ENCODE peak calls at places on chromosomes 13 and 19, in ten cellular contexts. E is choroid plexus epithelial cell; K is nucleus accumbens; J is ELR; O is HFFc6; C is stimulated activated CD4-positive, alpha-beta T cell treated with anti-CD3 and anti-CD28 coated beads, Interleukin-2, amount 100 ng/mL, for 4 hours; W is epithelial cell of esophagus; I is ovary; L is NCI-H1417; R is A549. X is an unnamed sample.

GRCh38 chr19:45403781-45404556 is 900 bp downstream of the PPP1R13L start:
- DNase-seq in O (no peak), K (no peak), R (peak), I (peak), W (peak), J (peak), E (peak), L (peak), C (peak), X (no peak)

GRCh38 chr13:52686381-52686780 is 33.7 kb downstream of the SUGT1 start:
- DNase-seq in W (no peak), R (no peak), K (no peak), L (no peak), I (no peak), E (peak), O (no peak), C (no peak), J (no peak), X (no peak)

GRCh38 chr19:53865918-53866696 is 1.6 kb upstream of the MYADM start:
- DNase-seq in O (peak), J (peak), L (no peak), I (peak), C (no peak), E (peak), K (peak), W (peak), R (peak), X (no peak)

GRCh38 chr13:29758591-29759114 is 91.8 kb downstream of the UBL3 start:
- DNase-seq in R (no peak), E (peak), J (peak), K (no peak), I (no peak), W (peak), L (no peak), C (peak), O (peak), X (peak)

GRCh38 chr19:17772172-17772571 is 20.9 kb downstream of the FCHO1 start:
- DNase-seq in I (no peak), R (no peak), J (peak), W (no peak), L (no peak), O (peak), K (no peak), E (peak), C (no peak), X (no peak)

GRCh38 chr13:51797664-51798488 is 6.1 kb downstream of the DHRS12 start:
- DNase-seq in W (peak), K (peak), R (peak), C (peak), E (peak), O (peak), L (peak), I (no peak), J (peak), X (no peak)

GRCh38 chr19:42010245-42011126 is 16.5 kb upstream of the ATP1A3 start:
- DNase-seq in R (no peak), L (no peak), K (no peak), I (no peak), J (no peak), W (no peak), O (no peak), E (peak), C (no peak), X (no peak)

GRCh38 chr19:1181606-1182005 is 7.5 kb upstream of the SBNO2 start:
- DNase-seq in I (no peak), W (peak), K (no peak), O (no peak), E (no peak), R (no peak), J (no peak), C (no peak), L (no peak), X (no peak)

GRCh38 chr13:80979035-80979641 is 638.2 kb upstream of the SPRY2 start:
- DNase-seq in K (peak), L (peak), C (no peak), W (peak), R (peak), I (no peak), O (peak), J (peak), E (peak), X (no peak)

GRCh38 chr19:15328312-15328711 is 4.0 kb downstream of the BRD4 start:
- DNase-seq in W (no peak), J (no peak), I (no peak), E (no peak), C (no peak), O (no peak), K (no peak), R (no peak), L (no peak), X (no peak)

GRCh38 chr13:79869326-79869725 is 388.4 kb downstream of the NDFIP2 start:
- DNase-seq in I (no peak), K (no peak), W (peak), C (no peak), E (peak), J (peak), R (no peak), L (peak), O (no peak), X (no peak)

GRCh38 chr19:10283301-10283733 is 3.4 kb upstream of the ICAM4 start:
- DNase-seq in R (no peak), J (no peak), L (no peak), E (no peak), O (no peak), K (no peak), W (peak), C (no peak), I (no peak), X (no peak)

GRCh38 chr19:1266818-1267440 is 2.2 kb upstream of the CIRBP start:
- DNase-seq in W (peak), R (peak), K (peak), I (peak), L (peak), J (peak), O (peak), E (peak), C (no peak), X (no peak)

GRCh38 chr13:39148513-39148961 is 110.3 kb downstream of the NHLRC3 start:
- DNase-seq in C (no peak), J (peak), O (no peak), E (peak), K (no peak), L (peak), I (no peak), W (peak), R (no peak), X (no peak)

GRCh38 chr13:47457631-47458030 is 543.4 kb downstream of the SUCLA2 start:
- DNase-seq in L (no peak), E (peak), R (no peak), J (no peak), K (no peak), O (peak), I (no peak), W (peak), C (no peak), X (no peak)

GRCh38 chr13:113083402-113084061 is 22.1 kb upstream of the F7 start:
- DNase-seq in I (no peak), E (no peak), R (no peak), C (no peak), L (no peak), O (no peak), J (no peak), K (peak), W (peak), X (no peak)

GRCh38 chr13:112205990-112206389 is 139.0 kb downstream of the SOX1 start:
- DNase-seq in I (no peak), K (no peak), L (no peak), R (no peak), O (no peak), W (no peak), J (no peak), E (no peak), C (no peak), X (no peak)

GRCh38 chr19:41866284-41866683 is 6.2 kb downstream of the RPS19 start:
- DNase-seq in L (peak), O (no peak), K (no peak), E (no peak), W (no peak), C (no peak), J (no peak), I (no peak), R (no peak), X (no peak)

GRCh38 chr13:48006396-48006795 is 5.3 kb upstream of the SUCLA2 start:
- DNase-seq in E (no peak), J (peak), K (no peak), R (no peak), O (no peak), L (no peak), W (peak), C (no peak), I (no peak), X (no peak)

GRCh38 chr19:6838062-6838655 is 49.2 kb upstream of the ADGRE1 start:
- DNase-seq in K (no peak), E (no peak), L (no peak), R (no peak), O (no peak), C (no peak), I (no peak), W (no peak), J (no peak), X (no peak)

GRCh38 chr19:3798137-3798536 is 12.0 kb upstream of the MATK start:
- DNase-seq in C (no peak), L (no peak), E (no peak), I (no peak), W (no peak), R (no peak), K (no peak), J (no peak), O (no peak), X (no peak)

GRCh38 chr19:12664406-12665280 is 1.9 kb downstream of the MAN2B1 start:
- DNase-seq in L (no peak), R (no peak), J (peak), C (no peak), W (no peak), O (no peak), K (no peak), E (no peak), I (no peak), X (no peak)

GRCh38 chr13:98845726-98846125 is 93.3 kb upstream of the SLC15A1 start:
- DNase-seq in J (no peak), W (no peak), O (no peak), C (no peak), I (no peak), E (no peak), L (no peak), R (no peak), K (no peak), X (no peak)

X was measured in activated naive CD8-positive, alpha-beta T cell treated with anti-CD3 and anti-CD28 coated beads, Interleukin-2, amount 50 U/mL, for 16 hours.